ENCODE peak calls at places on chromosome 21, in nine cellular contexts. Y, O, P, D, A, U, V, H and L are unnamed samples.

GRCh38 chr21:32705901-32706300 is 21.9 kb downstream of the SYNJ1 start:
- DNase-seq in Y (no peak), O (no peak), P (no peak), D (no peak), A (no peak), U (no peak), V (no peak), H (no peak), L (no peak)

GRCh38 chr21:23853796-23854379 is 1753.4 kb downstream of the MRPL39 start:
- DNase-seq in Y (no peak), O (peak; percentile 8), P (peak; percentile 31), D (no peak), A (no peak), U (no peak), V (no peak), H (peak; percentile 35), L (peak; percentile 26)

GRCh38 chr21:33937931-33938339 is 22.3 kb upstream of the ATP5PO start:
- DNase-seq in Y (no peak), O (no peak), P (no peak), D (no peak), A (no peak), U (no peak), V (no peak), H (no peak), L (no peak)

GRCh38 chr21:28826569-28826968 is 166.1 kb downstream of the LTN1 start:
- DNase-seq in Y (no peak), O (no peak), P (no peak), D (no peak), A (no peak), U (no peak), V (no peak), H (no peak), L (no peak)

GRCh38 chr21:34812510-34813265 is 143.9 kb downstream of the CLIC6 start:
- DNase-seq in Y (no peak), O (no peak), P (peak; percentile 99), D (peak; percentile 98), A (no peak), U (no peak), V (no peak), H (peak; percentile 94), L (peak; percentile 64)

GRCh38 chr21:38817371-38818335 is 11.9 kb downstream of the ETS2 start:
- DNase-seq in Y (no peak), O (no peak), P (peak; percentile 79), D (no peak), A (no peak), U (no peak), V (no peak), H (peak; percentile 78), L (no peak)

GRCh38 chr21:17352937-17353655 is 159.7 kb upstream of the CXADR start:
- DNase-seq in Y (no peak), O (no peak), P (no peak), D (no peak), A (no peak), U (peak; percentile 23), V (no peak), H (no peak), L (no peak)

GRCh38 chr21:35414511-35415139 is 365.5 kb upstream of the RUNX1 start:
- DNase-seq in Y (no peak), O (no peak), P (peak; percentile 33), D (no peak), A (no peak), U (no peak), V (no peak), H (no peak), L (no peak)

GRCh38 chr21:16305686-16306085 is 575.9 kb downstream of the USP25 start:
- DNase-seq in Y (no peak), O (no peak), P (no peak), D (no peak), A (no peak), U (no peak), V (no peak), H (no peak), L (peak; percentile 86)

GRCh38 chr21:33325222-33326067 is 675 bp downstream of the IFNAR1 start:
- DNase-seq in Y (peak; percentile 92), O (peak; percentile 38), P (peak; percentile 75), D (no peak), A (peak; percentile 94), U (peak; percentile 43), V (peak; percentile 27), H (peak; percentile 67), L (no peak)

GRCh38 chr21:46634966-46635323 is 529 bp upstream of the PRMT2 start:
- DNase-seq in Y (no peak), O (peak; percentile 39), P (peak; percentile 87), D (peak; percentile 44), A (peak; percentile 94), U (no peak), V (no peak), H (peak; percentile 93), L (peak; percentile 80)

GRCh38 chr21:37554661-37555379 is 188.2 kb downstream of the DYRK1A start:
- DNase-seq in Y (no peak), O (no peak), P (no peak), D (no peak), A (peak; percentile 75), U (no peak), V (no peak), H (no peak), L (no peak)

GRCh38 chr21:37548521-37548981 is 182.0 kb downstream of the DYRK1A start:
- DNase-seq in Y (no peak), O (no peak), P (no peak), D (no peak), A (no peak), U (no peak), V (no peak), H (no peak), L (no peak)

GRCh38 chr21:37550618-37551405 is 184.2 kb downstream of the DYRK1A start:
- DNase-seq in Y (no peak), O (no peak), P (no peak), D (no peak), A (no peak), U (no peak), V (no peak), H (no peak), L (no peak)

GRCh38 chr21:37552496-37553399 is 186.2 kb downstream of the DYRK1A start:
- DNase-seq in Y (no peak), O (no peak), P (no peak), D (no peak), A (no peak), U (no peak), V (no peak), H (no peak), L (no peak)

GRCh38 chr21:37551406-37552355 is 185.1 kb downstream of the DYRK1A start:
- DNase-seq in Y (no peak), O (no peak), P (no peak), D (no peak), A (peak; percentile 42), U (no peak), V (no peak), H (peak; percentile 39), L (no peak)
- TF ChIP-seq CTCF in Y (no peak), O (no peak), P (no peak), D (no peak), A (no peak), U (no peak), V (no peak), H (no peak), L (no peak)

GRCh38 chr21:45128613-45129226 is 54.3 kb downstream of the ADARB1 start:
- DNase-seq in Y (peak; percentile 93), O (peak; percentile 73), P (peak; percentile 76), D (no peak), A (no peak), U (peak; percentile 75), V (no peak), H (peak; percentile 78), L (peak; percentile 36)
- TF ChIP-seq CTCF in Y (peak; percentile 96), O (peak; percentile 73), P (peak; percentile 89), D (peak; percentile 96), A (peak; percentile 80), U (peak; percentile 65), V (peak; percentile 36), H (peak; percentile 73), L (peak; percentile 84)

GRCh38 chr21:36964398-36964797 is 2.1 kb downstream of the HLCS start:
- DNase-seq in Y (no peak), O (no peak), P (no peak), D (no peak), A (no peak), U (no peak), V (no peak), H (no peak), L (no peak)

GRCh38 chr21:36966846-36967657 is 583 bp upstream of the HLCS start:
- DNase-seq in Y (peak; percentile 90), O (no peak), P (no peak), D (no peak), A (no peak), U (no peak), V (no peak), H (peak; percentile 20), L (no peak)

GRCh38 chr21:36965720-36966065 is 776 bp downstream of the HLCS start:
- DNase-seq in Y (no peak), O (no peak), P (no peak), D (no peak), A (no peak), U (no peak), V (no peak), H (no peak), L (no peak)

GRCh38 chr21:36964832-36965719 is 1.4 kb downstream of the HLCS start:
- DNase-seq in Y (no peak), O (no peak), P (no peak), D (no peak), A (no peak), U (no peak), V (no peak), H (peak; percentile 20), L (no peak)

GRCh38 chr21:36966066-36966845 is at the start of gene HLCS:
- DNase-seq in Y (peak; percentile 92), O (peak; percentile 95), P (peak; percentile 36), D (no peak), A (no peak), U (peak; percentile 66), V (peak; percentile 54), H (peak; percentile 49), L (no peak)
- TF ChIP-seq CTCF in Y (no peak), O (peak; percentile 58), P (peak; percentile 36), D (peak; percentile 14), A (no peak), U (no peak), V (no peak), H (no peak), L (no peak)

GRCh38 chr21:41806773-41807172 is 39.9 kb upstream of the RIPK4 start:
- DNase-seq in Y (no peak), O (no peak), P (no peak), D (no peak), A (no peak), U (no peak), V (no peak), H (no peak), L (no peak)

GRCh38 chr21:41808094-41808493 is 41.2 kb upstream of the RIPK4 start:
- DNase-seq in Y (no peak), O (no peak), P (no peak), D (no peak), A (no peak), U (no peak), V (no peak), H (no peak), L (no peak)

GRCh38 chr21:41809891-41810596 is 43.2 kb upstream of the RIPK4 start:
- DNase-seq in Y (no peak), O (peak; percentile 28), P (no peak), D (no peak), A (no peak), U (no peak), V (no peak), H (no peak), L (no peak)

GRCh38 chr21:41810597-41810932 is 43.7 kb upstream of the RIPK4 start:
- DNase-seq in Y (no peak), O (no peak), P (no peak), D (no peak), A (no peak), U (no peak), V (no peak), H (no peak), L (no peak)

GRCh38 chr21:41808846-41809245 is 42.0 kb upstream of the RIPK4 start:
- DNase-seq in Y (no peak), O (no peak), P (no peak), D (no peak), A (no peak), U (no peak), V (no peak), H (no peak), L (no peak)
- TF ChIP-seq CTCF in Y (no peak), O (no peak), P (no peak), D (no peak), A (no peak), U (no peak), V (no peak), H (no peak), L (no peak)